ENCODE peak calls at places on chromosomes 3 and 15, in ten cellular contexts. K is right lobe of liver; M is psoas muscle; W is BJ; F is CD8-positive, alpha-beta T cell; R is fibroblast of mammary gland; Z is WTC11; I is transverse colon; O is AG09309; J is Calu3. Q is an unnamed sample.
A peak's percentile ranks its signal among the peaks of the same experiment; 100 is the strongest.

GRCh38 chr3:35670408-35670807 is 31.1 kb downstream of the ARPP21 start:
- DNase-seq in F (no peak), O (no peak), R (no peak), W (no peak), K (no peak), M (no peak), Z (no peak), I (no peak), J (no peak), Q (no peak)

GRCh38 chr3:191649626-191650025 is 188.7 kb downstream of the PYDC2 start:
- DNase-seq in J (no peak), W (no peak), F (no peak), K (no peak), Z (no peak), R (no peak), I (no peak), O (no peak), M (no peak), Q (no peak)

GRCh38 chr15:45790325-45790943 is 155.6 kb downstream of the SQOR start:
- DNase-seq in Z (peak; percentile 42), J (peak; percentile 56), F (no peak), I (peak; percentile 34), O (no peak), K (no peak), W (no peak), R (peak; percentile 26), M (no peak), Q (no peak)

GRCh38 chr3:27721717-27722564 is at the start of gene EOMES:
- DNase-seq in Z (peak; percentile 81), M (peak; percentile 60), O (no peak), I (peak; percentile 42), R (peak; percentile 31), J (peak; percentile 87), K (no peak), F (peak; percentile 66), W (no peak), Q (no peak)

GRCh38 chr3:50125541-50126286 is 29.4 kb upstream of the SEMA3F start:
- DNase-seq in F (no peak), Z (no peak), R (no peak), M (peak; percentile 29), W (no peak), O (no peak), K (no peak), I (no peak), J (no peak), Q (no peak)

GRCh38 chr15:31214864-31215489 is 111.7 kb upstream of the KLF13 start:
- DNase-seq in Z (no peak), F (no peak), M (peak; percentile 76), W (no peak), K (peak; percentile 93), O (no peak), R (peak; percentile 75), J (no peak), I (peak; percentile 49), Q (no peak)

GRCh38 chr15:59186501-59186900 is 20.1 kb upstream of the LDHAL6B start:
- DNase-seq in J (no peak), I (no peak), W (no peak), O (no peak), Z (no peak), M (no peak), F (no peak), K (no peak), R (peak; percentile 69), Q (no peak)

GRCh38 chr3:38616658-38617057 is 32.8 kb downstream of the SCN5A start:
- DNase-seq in M (peak; percentile 0), J (no peak), Z (no peak), K (no peak), W (no peak), O (no peak), I (no peak), F (no peak), R (no peak), Q (no peak)

GRCh38 chr3:166291510-166291909 is 454.3 kb upstream of the BCHE start:
- DNase-seq in F (no peak), O (no peak), R (no peak), W (no peak), M (no peak), Z (peak; percentile 43), J (peak; percentile 32), K (no peak), I (no peak), Q (no peak)

GRCh38 chr15:66278671-66279070 is 14.7 kb upstream of the DIS3L start:
- DNase-seq in R (no peak), W (no peak), J (no peak), I (no peak), Z (no peak), K (no peak), F (no peak), O (no peak), M (no peak), Q (no peak)

GRCh38 chr15:23035964-23036566 is 3.3 kb downstream of the TUBGCP5 start:
- DNase-seq in J (peak; percentile 29), F (peak; percentile 22), I (peak; percentile 29), M (no peak), R (peak; percentile 69), W (no peak), K (no peak), O (no peak), Z (peak; percentile 80), Q (no peak)

GRCh38 chr15:49215768-49216739 is 46.0 kb downstream of the GALK2 start:
- DNase-seq in W (no peak), J (peak; percentile 68), I (peak; percentile 11), F (no peak), O (no peak), R (no peak), Z (peak; percentile 19), K (no peak), M (no peak), Q (no peak)

DNA sequence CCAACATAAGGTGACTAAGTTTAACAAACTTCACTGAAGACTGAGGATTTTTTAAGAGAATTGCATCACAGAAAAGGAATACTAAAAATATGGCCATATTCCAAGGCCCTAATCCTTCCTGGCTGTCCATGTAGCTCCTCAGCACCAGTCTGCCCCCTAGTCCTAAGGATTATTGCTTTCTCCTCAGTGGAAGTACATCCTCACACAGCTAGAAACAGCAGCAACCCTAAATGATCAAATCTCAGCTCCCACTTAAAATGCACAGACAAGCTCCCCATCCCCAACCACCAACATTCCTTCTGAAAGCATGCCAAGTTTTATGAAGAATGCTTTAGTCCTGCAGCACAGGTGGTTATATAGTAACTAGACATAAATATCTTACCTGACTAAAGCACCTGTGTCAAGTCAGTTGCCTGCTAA is 14.7 kb downstream of the ST3GAL6 start:
- DNase-seq in M (no peak), R (peak; percentile 85), Z (no peak), W (peak; percentile 30), O (peak; percentile 63), K (no peak), I (no peak), F (no peak), J (peak; percentile 11), Q (no peak)
- TF ChIP-seq CTCF in M (no peak), R (peak; percentile 24), Z (no peak), W (peak; percentile 18), O (no peak), K (no peak), I (no peak), F (no peak), J (no peak), Q (no peak)

DNA sequence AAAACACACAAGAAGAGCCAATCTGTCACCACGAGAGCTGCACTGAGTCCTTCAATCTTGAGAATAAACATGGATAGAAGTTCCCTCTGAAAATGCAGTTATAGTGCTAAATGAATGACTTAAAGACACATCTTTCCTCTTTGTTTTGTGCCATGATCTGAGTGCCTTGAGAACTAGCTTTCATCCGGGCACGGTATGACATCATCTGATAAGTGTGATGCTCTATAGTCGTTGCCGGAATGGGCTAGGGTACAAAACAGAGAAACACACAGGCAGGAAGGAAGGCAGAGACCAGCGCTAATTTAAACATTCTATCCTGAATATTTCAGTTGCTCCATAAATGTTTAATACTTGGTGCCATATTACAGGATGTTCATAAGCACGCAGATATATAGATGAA is 146.5 kb downstream of the TNIK start:
- DNase-seq in J (no peak), Z (no peak), K (no peak), I (no peak), W (no peak), O (no peak), F (no peak), M (no peak), R (no peak), Q (no peak)
- TF ChIP-seq CTCF in J (no peak), Z (no peak), K (no peak), I (no peak), W (no peak), O (no peak), F (no peak), M (no peak), R (no peak), Q (no peak)

GRCh38 chr3:130700541-130700940 is 46.1 kb downstream of the PIK3R4 start:
- DNase-seq in W (no peak), K (no peak), J (no peak), O (no peak), I (no peak), M (no peak), Z (no peak), F (no peak), R (peak; percentile 77), Q (no peak)

GRCh38 chr3:130702985-130703384 is 43.6 kb downstream of the PIK3R4 start:
- DNase-seq in I (no peak), J (no peak), M (no peak), R (no peak), W (no peak), K (no peak), O (no peak), Z (no peak), F (no peak), Q (no peak)

GRCh38 chr3:130705501-130705900 is 41.1 kb downstream of the PIK3R4 start:
- DNase-seq in M (no peak), R (no peak), W (no peak), O (no peak), K (no peak), F (no peak), J (no peak), I (no peak), Z (no peak), Q (no peak)

GRCh38 chr3:130699765-130700164 is 46.9 kb downstream of the PIK3R4 start:
- DNase-seq in M (no peak), K (no peak), O (no peak), R (peak; percentile 47), F (no peak), W (no peak), J (peak; percentile 44), Z (no peak), I (no peak), Q (no peak)
- TF ChIP-seq CTCF in M (peak; percentile 29), K (peak; percentile 65), O (peak; percentile 39), R (peak; percentile 55), F (no peak), W (peak; percentile 47), J (peak; percentile 77), Z (no peak), I (peak; percentile 52), Q (peak; percentile 12)

GRCh38 chr3:197733042-197733441 is 3.7 kb downstream of the RUBCN start:
- DNase-seq in I (no peak), F (no peak), K (no peak), O (no peak), W (no peak), R (no peak), M (no peak), Z (no peak), J (no peak), Q (no peak)

GRCh38 chr3:197736010-197736490 is 654 bp downstream of the RUBCN start:
- DNase-seq in R (no peak), F (no peak), K (no peak), O (no peak), I (peak; percentile 51), Z (no peak), J (peak; percentile 20), M (no peak), W (no peak), Q (no peak)

GRCh38 chr3:197734667-197735318 is 1.9 kb downstream of the RUBCN start:
- DNase-seq in K (no peak), O (no peak), M (no peak), I (peak; percentile 24), Z (no peak), R (no peak), W (no peak), J (no peak), F (no peak), Q (no peak)

GRCh38 chr3:197730200-197730599 is 6.5 kb downstream of the RUBCN start:
- DNase-seq in J (no peak), Z (no peak), F (no peak), W (peak; percentile 52), K (no peak), R (peak; percentile 89), I (no peak), O (peak; percentile 44), M (no peak), Q (peak; percentile 78)
- TF ChIP-seq CTCF in J (no peak), Z (no peak), F (no peak), W (no peak), K (no peak), R (no peak), I (no peak), O (no peak), M (no peak), Q (no peak)

Q was measured in astrocyte of the cerebellum.